ENCODE peak calls at places on chromosomes 6 and 20, in nine cellular contexts. G is Peyer's patch, A is right lobe of liver, F is tibial nerve, V is prostate gland, B is adrenal gland, J is A549, O is heart left ventricle, I is endothelial cell of umbilical vein. M is an unnamed sample.

GRCh38 chr6:12598919-12599318 is 117.6 kb upstream of the PHACTR1 start:
- DNase-seq in G (no peak), A (no peak), F (no peak), V (no peak), B (no peak), J (no peak), O (no peak), I (no peak), M (no peak)

GRCh38 chr6:123316733-123317323 is 319.9 kb downstream of the TRDN start:
- DNase-seq in G (no peak), A (no peak), F (no peak), V (no peak), B (no peak), J (no peak), O (no peak), I (peak; percentile 14), M (no peak)

GRCh38 chr6:35080821-35081425 is 60.2 kb downstream of the TCP11 start:
- DNase-seq in G (peak; percentile 42), A (peak; percentile 42), F (no peak), V (no peak), B (peak; percentile 16), J (no peak), O (no peak), I (no peak), M (no peak)

GRCh38 chr6:159095561-159096095 is 50.8 kb upstream of the TAGAP start:
- DNase-seq in G (no peak), A (no peak), F (no peak), V (no peak), B (no peak), J (no peak), O (no peak), I (no peak), M (no peak)

GRCh38 chr6:8642854-8643253 is 207.5 kb upstream of the SLC35B3 start:
- DNase-seq in G (no peak), A (no peak), F (no peak), V (no peak), B (no peak), J (no peak), O (no peak), I (no peak), M (no peak)

GRCh38 chr20:23164176-23164601 is 78.1 kb upstream of the CD93 start:
- DNase-seq in G (peak; percentile 79), A (no peak), F (peak; percentile 3), V (no peak), B (no peak), J (no peak), O (peak; percentile 57), I (no peak), M (no peak)

GRCh38 chr6:139536751-139537617 is 162.5 kb upstream of the CITED2 start:
- DNase-seq in G (no peak), A (no peak), F (no peak), V (peak; percentile 78), B (no peak), J (no peak), O (no peak), I (peak; percentile 60), M (no peak)

GRCh38 chr20:53157443-53158408 is 185.6 kb downstream of the TSHZ2 start:
- DNase-seq in G (peak; percentile 69), A (peak; percentile 49), F (no peak), V (no peak), B (peak; percentile 30), J (peak; percentile 37), O (peak; percentile 29), I (peak; percentile 27), M (peak; percentile 36)

GRCh38 chr20:990293-990959 is 11.7 kb downstream of the RSPO4 start:
- DNase-seq in G (no peak), A (no peak), F (no peak), V (no peak), B (no peak), J (no peak), O (no peak), I (no peak), M (no peak)

GRCh38 chr6:168122011-168122410 is 43.0 kb upstream of the FRMD1 start:
- DNase-seq in G (peak; percentile 15), A (no peak), F (no peak), V (no peak), B (no peak), J (no peak), O (peak; percentile 20), I (no peak), M (peak; percentile 15)

GRCh38 chr6:134201716-134202115 is 116.2 kb downstream of the SGK1 start:
- DNase-seq in G (no peak), A (no peak), F (no peak), V (no peak), B (no peak), J (no peak), O (no peak), I (no peak), M (no peak)

GRCh38 chr6:106315765-106316375 is 9.7 kb downstream of the ATG5 start:
- DNase-seq in G (no peak), A (no peak), F (no peak), V (no peak), B (no peak), J (no peak), O (no peak), I (peak; percentile 23), M (no peak)

GRCh38 chr20:44394520-44395182 is 39.2 kb downstream of the HNF4A start:
- DNase-seq in G (peak; percentile 36), A (peak; percentile 93), F (peak; percentile 46), V (no peak), B (peak; percentile 20), J (no peak), O (no peak), I (no peak), M (peak; percentile 86)

GRCh38 chr6:130843575-130844320 is 16.5 kb downstream of the SMLR1 start:
- DNase-seq in G (no peak), A (no peak), F (peak; percentile 27), V (no peak), B (no peak), J (peak; percentile 4), O (no peak), I (peak; percentile 64), M (no peak)

GRCh38 chr20:35615667-35616464 is at the start of gene SPAG4:
- DNase-seq in G (peak; percentile 100), A (peak; percentile 100), F (peak; percentile 99), V (peak; percentile 99), B (peak; percentile 75), J (peak; percentile 98), O (peak; percentile 72), I (no peak), M (peak; percentile 100)
- TF ChIP-seq POLR2A in G (peak; percentile 55), A (peak; percentile 68), F (peak; percentile 67), V (peak; percentile 70), B (peak; percentile 79), J (peak; percentile 79), O (peak; percentile 64), I (no peak), M (peak; percentile 69)

DNA sequence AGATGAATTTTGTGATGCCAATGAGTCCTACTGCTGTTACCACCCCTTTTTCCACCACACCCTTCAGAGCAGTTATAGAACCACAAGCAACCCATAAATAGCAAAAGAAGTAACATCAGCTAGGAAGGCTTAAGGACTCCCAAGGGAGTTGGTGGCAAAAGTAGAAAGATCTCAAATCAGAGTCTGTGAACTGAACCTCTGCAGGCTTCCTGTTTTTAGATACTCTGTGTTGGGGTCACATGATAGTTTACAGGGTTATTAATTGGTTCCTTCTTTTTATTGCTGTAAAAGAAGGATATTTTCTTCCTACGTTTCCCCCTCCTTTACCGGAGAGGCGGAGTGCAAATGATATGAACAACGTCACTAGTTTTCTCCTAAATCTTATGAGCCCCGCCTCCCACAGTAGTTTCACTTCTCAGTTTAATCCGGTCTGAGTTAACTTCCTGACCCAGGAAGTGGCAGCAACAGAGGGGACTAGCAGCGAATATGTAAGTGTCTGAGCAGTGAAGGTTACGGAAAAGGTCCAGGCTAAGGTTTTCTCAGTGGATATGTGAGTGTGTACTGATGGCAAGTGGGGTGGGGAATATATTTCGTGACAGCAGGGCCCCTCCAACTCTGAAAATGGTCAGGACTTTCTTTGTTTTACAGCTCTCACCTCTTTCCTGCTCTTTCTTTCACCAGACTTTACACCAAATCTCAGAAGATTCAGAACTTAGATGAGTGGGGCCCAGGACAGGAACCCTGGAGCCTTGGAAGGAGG is at the start of gene TRIM38:
- DNase-seq in G (peak; percentile 95), A (peak; percentile 81), F (peak; percentile 88), V (peak; percentile 87), B (peak; percentile 81), J (peak; percentile 45), O (peak; percentile 74), I (peak; percentile 93), M (peak; percentile 71)
- TF ChIP-seq POLR2A in G (peak; percentile 95), A (peak; percentile 98), F (peak; percentile 82), V (peak; percentile 90), B (peak; percentile 84), J (peak; percentile 31), O (peak; percentile 89), I (peak; percentile 95), M (peak; percentile 71)

DNA sequence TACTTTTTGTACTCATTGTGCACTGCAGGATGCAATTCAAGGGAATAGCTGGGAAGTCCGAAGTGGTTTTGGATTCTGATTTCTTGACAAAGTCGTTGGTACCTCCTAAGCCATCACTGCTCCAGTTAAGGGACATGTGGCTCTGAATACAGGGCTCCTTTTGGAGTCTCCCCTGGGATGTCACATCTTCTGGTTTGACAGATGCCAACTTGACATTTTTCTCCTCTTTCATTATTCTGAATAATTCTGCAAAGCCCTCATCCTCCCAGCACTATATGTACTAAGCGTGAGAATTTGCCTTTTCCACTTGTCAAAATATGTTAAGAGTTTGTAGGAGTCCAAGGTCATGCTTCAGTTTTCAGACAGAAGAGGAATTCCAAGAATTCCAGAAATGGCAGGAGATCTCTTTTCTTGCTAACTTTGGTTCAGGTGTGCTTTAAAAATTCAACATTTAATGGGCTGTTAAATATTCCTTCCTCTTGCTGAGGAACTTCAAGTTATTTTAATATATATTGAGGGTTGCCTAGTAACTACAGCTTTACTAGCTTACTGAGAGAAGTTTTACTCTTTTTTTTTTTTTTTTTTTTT is 38.7 kb downstream of the DOK5 start:
- DNase-seq in G (no peak), A (no peak), F (no peak), V (no peak), B (no peak), J (no peak), O (no peak), I (no peak), M (no peak)
- TF ChIP-seq POLR2A in G (no peak), A (no peak), F (no peak), V (no peak), B (no peak), J (no peak), O (no peak), I (no peak), M (no peak)

DNA sequence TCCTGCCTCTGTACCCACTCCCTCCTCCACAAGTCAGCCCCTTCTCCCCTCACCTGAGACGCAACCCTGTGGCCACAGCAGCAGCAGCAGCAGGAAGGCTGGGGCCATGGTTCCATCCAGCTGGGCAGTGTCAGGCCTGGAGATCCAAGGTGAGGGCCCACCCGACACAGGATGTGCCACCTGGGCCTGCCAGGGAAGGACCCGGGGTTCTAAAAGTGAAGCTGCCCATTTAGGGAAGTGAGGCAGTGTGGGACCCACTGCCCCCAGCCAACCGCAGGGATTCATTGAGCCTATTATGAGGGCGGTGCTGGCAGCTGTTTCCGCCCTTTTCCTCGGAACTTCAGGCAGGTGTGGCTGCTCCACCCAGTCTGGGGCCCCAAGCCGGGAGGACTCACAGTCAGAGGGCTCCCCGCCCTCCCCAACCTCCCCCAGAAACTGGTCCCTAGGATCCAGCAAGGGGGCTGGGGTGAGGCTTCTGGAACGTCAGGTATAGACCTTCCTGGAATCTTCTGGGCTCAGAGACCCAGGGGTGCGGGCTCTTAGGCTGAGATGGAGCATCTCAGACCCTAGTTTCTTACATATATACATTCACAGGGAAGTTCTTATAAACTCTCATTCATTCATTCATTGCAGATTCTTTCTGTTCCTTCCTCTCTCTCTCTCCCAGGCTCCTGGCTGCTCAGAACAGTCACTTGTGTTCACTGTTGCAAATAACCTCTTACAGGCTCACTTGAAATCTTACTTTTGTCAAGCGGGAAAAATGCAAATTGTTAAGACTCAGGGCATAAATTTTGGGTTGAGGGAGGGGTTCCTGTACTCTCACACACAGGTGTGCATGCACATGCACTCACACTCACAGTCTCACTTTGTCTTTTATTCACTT is at the start of gene TREML2:
- DNase-seq in G (peak; percentile 66), A (no peak), F (no peak), V (no peak), B (no peak), J (no peak), O (peak; percentile 37), I (no peak), M (no peak)
- TF ChIP-seq POLR2A in G (no peak), A (no peak), F (no peak), V (no peak), B (no peak), J (no peak), O (no peak), I (no peak), M (no peak)